ENCODE peak calls at places on chromosomes 5 and 9, in six cellular contexts. R, T, P, I, M and X are unnamed samples.

GRCh38 chr5:37771731-37772130 is 68.1 kb downstream of the GDNF start:
- DNase-seq in R (no peak), T (no peak), P (peak; percentile 74), I (no peak), M (no peak), X (no peak)

GRCh38 chr9:135019224-135019623 is 68.2 kb upstream of the OLFM1 start:
- DNase-seq in R (no peak), T (no peak), P (no peak), I (no peak), M (no peak), X (no peak)

GRCh38 chr5:102718819-102719218 is 36.3 kb upstream of the PAM start:
- DNase-seq in R (no peak), T (no peak), P (peak; percentile 28), I (no peak), M (no peak), X (no peak)

GRCh38 chr9:92224177-92224576 is 69.3 kb downstream of the IARS1 start:
- DNase-seq in R (no peak), T (no peak), P (no peak), I (no peak), M (no peak), X (no peak)

GRCh38 chr9:124217839-124218437 is 39.8 kb upstream of the NEK6 start:
- DNase-seq in R (peak; percentile 19), T (no peak), P (no peak), I (no peak), M (no peak), X (no peak)

GRCh38 chr5:98742395-98743073 is 30.9 kb upstream of the RGMB start:
- DNase-seq in R (no peak), T (no peak), P (no peak), I (no peak), M (no peak), X (no peak)

GRCh38 chr9:72589684-72590555 is 68.5 kb downstream of the TMC1 start:
- DNase-seq in R (no peak), T (no peak), P (peak; percentile 49), I (no peak), M (no peak), X (peak; percentile 10)

GRCh38 chr5:169873642-169874041 is 106.7 kb downstream of the INSYN2B start:
- DNase-seq in R (no peak), T (peak; percentile 26), P (peak; percentile 79), I (no peak), M (no peak), X (no peak)

GRCh38 chr5:74382864-74383618 is 257.5 kb downstream of the ENC1 start:
- DNase-seq in R (no peak), T (peak; percentile 13), P (peak; percentile 81), I (peak; percentile 44), M (no peak), X (no peak)

GRCh38 chr9:76996700-76997099 is 22.8 kb upstream of the FOXB2 start:
- DNase-seq in R (no peak), T (no peak), P (peak; percentile 55), I (peak; percentile 65), M (no peak), X (peak; percentile 37)

GRCh38 chr5:43244823-43245565 is 53.0 kb downstream of the NIM1K start:
- DNase-seq in R (no peak), T (no peak), P (no peak), I (no peak), M (no peak), X (no peak)

GRCh38 chr9:93682155-93682968 is 106.0 kb downstream of the PHF2 start:
- DNase-seq in R (peak; percentile 62), T (peak; percentile 19), P (peak; percentile 67), I (peak; percentile 62), M (peak; percentile 44), X (peak; percentile 78)

GRCh38 chr5:145867806-145868205 is 5.0 kb downstream of the GRXCR2 start:
- DNase-seq in R (no peak), T (no peak), P (no peak), I (no peak), M (no peak), X (no peak)

GRCh38 chr5:96885518-96886338 is 9.4 kb downstream of the ERAP2 start:
- DNase-seq in R (no peak), T (no peak), P (no peak), I (no peak), M (peak; percentile 59), X (peak; percentile 51)

GRCh38 chr9:137618105-137619067 is at the start of gene EHMT1:
- DNase-seq in R (peak; percentile 82), T (peak; percentile 84), P (peak; percentile 88), I (peak; percentile 94), M (peak; percentile 82), X (peak; percentile 85)

GRCh38 chr9:18256574-18256973 is 217.4 kb upstream of the ADAMTSL1 start:
- DNase-seq in R (no peak), T (no peak), P (peak; percentile 67), I (peak; percentile 9), M (no peak), X (no peak)

GRCh38 chr5:56516936-56517521 is 283.9 kb upstream of the ANKRD55 start:
- DNase-seq in R (no peak), T (no peak), P (peak; percentile 42), I (no peak), M (no peak), X (no peak)

GRCh38 chr5:1781726-1782384 is 17.8 kb downstream of the MRPL36 start:
- DNase-seq in R (peak; percentile 30), T (no peak), P (no peak), I (no peak), M (no peak), X (no peak)

GRCh38 chr9:69932901-69933300 is 110.7 kb upstream of the MAMDC2 start:
- DNase-seq in R (no peak), T (no peak), P (peak; percentile 23), I (no peak), M (no peak), X (peak; percentile 13)

GRCh38 chr9:127637322-127637847 is 25.3 kb downstream of the STXBP1 start:
- DNase-seq in R (no peak), T (peak; percentile 36), P (peak; percentile 90), I (no peak), M (no peak), X (no peak)

GRCh38 chr5:179863449-179864085 is 5.0 kb upstream of the MRNIP start:
- DNase-seq in R (no peak), T (no peak), P (no peak), I (no peak), M (no peak), X (no peak)

GRCh38 chr5:144453753-144454152 is 283.1 kb downstream of the KCTD16 start:
- DNase-seq in R (no peak), T (no peak), P (no peak), I (no peak), M (no peak), X (no peak)

GRCh38 chr5:144460608-144461007 is 289.9 kb downstream of the KCTD16 start:
- DNase-seq in R (no peak), T (no peak), P (no peak), I (no peak), M (no peak), X (no peak)

GRCh38 chr5:144451187-144451973 is 280.7 kb downstream of the KCTD16 start:
- DNase-seq in R (no peak), T (no peak), P (no peak), I (no peak), M (no peak), X (no peak)

GRCh38 chr5:144457160-144457559 is 286.5 kb downstream of the KCTD16 start:
- DNase-seq in R (no peak), T (no peak), P (no peak), I (no peak), M (no peak), X (no peak)
- TF ChIP-seq CTCF in R (no peak), T (no peak), P (no peak), I (no peak), M (no peak), X (no peak)

DNA sequence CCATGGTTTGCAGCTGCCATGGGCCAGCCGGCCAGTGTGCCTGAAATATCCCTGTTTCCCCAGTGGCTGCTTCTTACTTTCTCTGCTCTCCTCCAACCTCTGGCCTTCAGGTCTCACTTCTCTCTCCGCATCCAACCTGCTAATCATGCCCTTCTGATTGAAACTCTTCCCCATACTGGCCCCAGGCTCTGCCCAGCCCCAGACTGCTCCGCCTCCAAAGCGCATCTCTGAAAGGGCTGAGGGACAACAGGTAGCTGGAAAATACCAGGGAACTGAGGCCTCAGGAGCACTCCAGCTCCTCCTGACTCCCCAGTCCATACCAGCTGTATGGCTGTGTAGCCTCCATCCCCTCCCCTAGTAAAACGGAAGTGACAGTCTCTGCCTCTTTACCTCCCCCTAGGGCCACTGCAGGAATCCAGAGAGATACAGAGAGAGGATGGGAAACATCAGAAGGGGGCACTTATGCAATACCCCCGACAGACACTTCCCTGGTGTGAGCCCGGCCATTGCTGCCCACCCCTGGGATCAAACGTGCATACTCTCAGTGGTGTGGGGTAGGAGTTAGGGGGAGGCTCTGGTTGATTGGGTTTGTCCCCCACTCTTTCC is 34.2 kb downstream of the PAX5 start:
- DNase-seq in R (no peak), T (no peak), P (no peak), I (no peak), M (no peak), X (no peak)
- TF ChIP-seq CTCF in R (no peak), T (no peak), P (no peak), I (peak; percentile 5), M (peak; percentile 49), X (no peak)

GRCh38 chr5:139660105-139660915 is 12.2 kb downstream of the CXXC5 start:
- DNase-seq in R (peak; percentile 91), T (no peak), P (peak; percentile 58), I (no peak), M (no peak), X (no peak)

GRCh38 chr5:139657363-139658321 is 9.5 kb downstream of the CXXC5 start:
- DNase-seq in R (no peak), T (no peak), P (no peak), I (no peak), M (peak; percentile 36), X (no peak)

GRCh38 chr5:139659673-139660072 is 11.5 kb downstream of the CXXC5 start:
- DNase-seq in R (no peak), T (no peak), P (no peak), I (peak; percentile 69), M (no peak), X (no peak)

GRCh38 chr5:139658928-139659667 is 10.9 kb downstream of the CXXC5 start:
- DNase-seq in R (no peak), T (no peak), P (peak; percentile 78), I (peak; percentile 58), M (no peak), X (no peak)

DNA sequence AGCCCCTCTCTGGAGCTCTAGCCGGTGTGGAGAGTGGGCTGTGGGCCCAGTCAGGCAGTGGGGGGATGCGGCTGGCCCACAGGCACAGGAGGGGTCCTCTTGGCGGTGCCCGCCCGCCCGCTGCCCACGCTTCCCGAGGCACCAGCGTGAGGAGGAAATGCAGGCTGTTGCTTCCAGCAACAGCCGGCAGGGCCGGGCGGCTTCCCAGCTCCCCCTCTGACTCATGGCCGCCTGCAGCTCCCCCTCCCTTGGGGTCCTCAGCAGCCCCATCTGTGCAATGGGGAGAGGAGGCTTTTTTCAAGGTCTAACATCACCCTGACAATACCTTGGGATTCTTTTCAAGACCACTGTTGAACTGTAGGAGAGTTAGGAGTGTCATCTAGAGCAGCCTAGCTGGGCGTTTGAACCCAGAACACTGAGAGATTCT is 10.4 kb downstream of the CXXC5 start:
- DNase-seq in R (no peak), T (no peak), P (peak; percentile 72), I (no peak), M (no peak), X (no peak)
- TF ChIP-seq CTCF in R (peak; percentile 19), T (no peak), P (peak; percentile 14), I (no peak), M (no peak), X (no peak)

DNA sequence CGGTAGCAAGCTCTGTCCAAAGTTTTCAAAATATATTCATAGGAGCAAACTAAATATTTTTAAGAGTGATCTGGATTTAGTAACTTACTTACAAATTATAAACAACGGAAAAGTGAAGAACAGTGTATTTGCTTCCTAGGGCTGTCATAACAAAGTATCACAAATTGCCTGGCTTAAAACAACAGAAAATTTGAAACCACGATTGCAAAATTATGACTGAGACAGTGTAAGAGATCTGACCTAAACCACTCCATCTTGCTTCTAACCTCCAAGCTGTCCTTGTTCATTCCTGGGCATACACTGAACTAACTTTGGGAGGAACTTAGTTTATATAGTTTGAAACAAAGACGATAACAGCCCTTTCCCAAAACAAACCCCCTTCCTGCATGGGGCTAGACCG is 202.0 kb upstream of the CDH6 start:
- DNase-seq in R (no peak), T (no peak), P (no peak), I (no peak), M (no peak), X (no peak)
- TF ChIP-seq CTCF in R (no peak), T (no peak), P (no peak), I (no peak), M (no peak), X (no peak)